ENCODE peak calls at places on chromosomes 16 and 17, in four cellular contexts. D is MM.1S, C is cardiac fibroblast, X is lower leg skin. Z is an unnamed sample.

GRCh38 chr17:3894927-3895343 is 2.1 kb upstream of the CAMKK1 start:
- DNase-seq in C (peak), X (no peak), D (no peak), Z (no peak)

GRCh38 chr16:88282221-88283041 is 100.3 kb upstream of the ZNF469 start:
- DNase-seq in D (no peak), C (peak), X (no peak), Z (no peak)

GRCh38 chr17:72699566-72699965 is 392.9 kb downstream of the SLC39A11 start:
- DNase-seq in D (no peak), X (peak), C (peak), Z (no peak)

GRCh38 chr16:20310421-20311395 is 16.6 kb downstream of the GP2 start:
- DNase-seq in C (no peak), D (no peak), X (no peak), Z (no peak)

GRCh38 chr17:7133424-7133823 is 18.8 kb upstream of the ASGR2 start:
- DNase-seq in X (no peak), D (peak), C (peak), Z (no peak)

GRCh38 chr17:29140631-29141483 is 39.3 kb downstream of the MYO18A start:
- DNase-seq in C (no peak), D (no peak), X (no peak), Z (no peak)

GRCh38 chr16:29876186-29876577 is 13.2 kb upstream of the CDIPT start:
- DNase-seq in X (no peak), C (no peak), D (no peak), Z (no peak)

GRCh38 chr17:75763269-75763607 is 1.8 kb downstream of the GALK1 start:
- DNase-seq in X (no peak), C (no peak), D (no peak), Z (no peak)

GRCh38 chr16:84356591-84357116 is 11.7 kb upstream of the ATP2C2 start:
- DNase-seq in D (no peak), X (no peak), C (no peak), Z (no peak)

GRCh38 chr16:81376880-81377279 is 62.1 kb downstream of the GAN start:
- DNase-seq in D (no peak), C (no peak), X (peak), Z (no peak)

GRCh38 chr17:47853616-47854015 is 2.7 kb upstream of the SP6 start:
- DNase-seq in D (no peak), C (no peak), X (no peak), Z (no peak)

GRCh38 chr17:43342601-43342905 is 56.2 kb upstream of the ARL4D start:
- DNase-seq in X (no peak), C (peak), D (no peak), Z (no peak)

GRCh38 chr16:84983308-84983707 is 28.0 kb downstream of the ZDHHC7 start:
- DNase-seq in X (no peak), D (no peak), C (no peak), Z (no peak)

GRCh38 chr16:87897563-87898505 is 28.5 kb upstream of the SLC7A5 start:
- DNase-seq in X (no peak), D (no peak), C (no peak), Z (no peak)

GRCh38 chr16:89199241-89200123 is 855 bp downstream of the SLC22A31 start:
- DNase-seq in D (no peak), C (no peak), X (no peak), Z (no peak)

GRCh38 chr17:37406635-37407455 is at the start of the genes ACACA and TADA2A:
- DNase-seq in X (peak), D (peak), C (peak), Z (no peak)

GRCh38 chr16:84690088-84690819 is 9.5 kb upstream of the USP10 start:
- DNase-seq in C (no peak), D (no peak), X (no peak), Z (no peak)

GRCh38 chr16:65572156-65572555 is 450.3 kb upstream of the CDH11 start:
- DNase-seq in X (no peak), D (no peak), C (peak), Z (no peak)

GRCh38 chr16:30351586-30352419 is 3.3 kb downstream of the CD2BP2 start:
- DNase-seq in D (no peak), C (peak), X (no peak), Z (peak)

GRCh38 chr17:77771998-77772397 is 186.5 kb upstream of the TNRC6C start:
- DNase-seq in X (no peak), C (no peak), D (no peak), Z (no peak)

GRCh38 chr17:77771587-77771986 is 186.9 kb upstream of the TNRC6C start:
- DNase-seq in C (no peak), D (no peak), X (no peak), Z (no peak)

GRCh38 chr17:77772899-77773358 is 185.6 kb upstream of the TNRC6C start:
- DNase-seq in C (no peak), X (no peak), D (no peak), Z (no peak)

GRCh38 chr17:77771145-77771544 is 187.4 kb upstream of the TNRC6C start:
- DNase-seq in C (no peak), D (no peak), X (no peak), Z (no peak)

GRCh38 chr17:77772461-77772897 is 186.0 kb upstream of the TNRC6C start:
- DNase-seq in X (no peak), C (peak), D (peak), Z (no peak)
- TF ChIP-seq CTCF in X (no peak), C (peak), D (peak), Z (peak)

GRCh38 chr17:78723001-78723796 is 58.9 kb downstream of the CYTH1 start:
- DNase-seq in X (no peak), C (no peak), D (peak), Z (no peak)
- H3K4me3 ChIP-seq in X (no peak), C (no peak), D (peak), Z (no peak)

DNA sequence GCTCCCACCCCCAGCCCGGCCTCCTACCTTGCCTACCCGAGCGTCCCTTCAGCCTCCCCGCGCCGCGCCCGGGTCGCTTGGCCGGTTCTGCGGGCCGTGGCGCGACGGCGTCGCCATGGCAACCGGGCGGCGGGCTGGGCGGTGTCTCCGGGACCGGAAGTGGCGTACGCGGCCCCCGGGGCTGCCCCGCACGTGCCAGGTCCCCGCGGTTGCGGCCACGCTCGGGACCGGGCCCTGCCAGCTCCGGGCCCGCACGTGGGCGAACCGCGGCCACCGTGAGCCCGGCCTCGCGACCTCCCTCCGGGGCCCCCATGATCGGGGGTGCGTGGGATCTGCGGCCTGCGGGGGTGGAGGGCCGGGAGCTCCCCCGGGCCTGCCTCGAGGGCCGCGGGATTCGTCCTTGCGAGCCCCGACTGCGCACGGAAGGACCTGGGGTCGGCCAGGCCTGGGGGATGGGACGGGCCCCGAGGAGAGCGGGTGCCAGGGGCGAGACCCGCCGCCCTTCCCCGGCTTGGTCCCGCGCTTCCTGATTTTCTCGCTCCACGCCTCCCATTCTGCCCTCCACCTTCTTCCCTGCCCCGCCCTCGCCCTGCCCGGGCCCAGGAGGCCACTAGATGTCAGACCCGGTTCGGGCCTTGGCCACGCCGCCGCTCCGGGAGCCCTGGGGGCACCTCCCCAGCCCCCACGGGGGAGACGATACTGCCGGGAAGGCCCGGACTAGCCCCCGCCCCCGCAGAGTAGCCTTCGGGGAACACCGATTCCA is at the start of gene CYB561:
- DNase-seq in C (no peak), D (peak), X (peak), Z (no peak)
- TF ChIP-seq CTCF in C (no peak), D (no peak), X (no peak), Z (peak)

GRCh38 chr16:54028013-54028412 is 258.6 kb downstream of the IRX3 start:
- DNase-seq in X (no peak), D (no peak), C (no peak), Z (no peak)
- H3K4me3 ChIP-seq in X (no peak), D (no peak), C (no peak), Z (no peak)

DNA sequence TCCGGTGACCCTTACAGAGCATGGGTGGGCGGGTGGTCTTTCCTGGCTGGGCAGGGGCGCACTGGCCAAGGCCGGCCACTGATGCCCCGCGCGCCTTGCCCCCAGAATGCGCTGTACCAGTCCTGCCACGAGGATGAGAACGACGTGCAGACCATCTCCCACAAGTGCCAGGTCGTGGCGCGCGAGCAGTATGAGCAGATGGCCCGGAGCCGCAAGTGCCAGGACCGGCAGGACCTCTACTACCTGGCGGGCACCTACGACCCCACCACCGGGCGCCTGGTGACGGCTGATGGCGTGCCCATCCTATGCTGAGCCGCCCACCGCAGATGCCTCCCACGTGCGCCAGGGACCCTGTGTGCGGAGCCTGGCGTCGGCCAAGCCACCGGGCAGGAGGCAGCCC is 49.1 kb downstream of the ACTG1 start:
- DNase-seq in X (no peak), C (no peak), D (no peak), Z (no peak)
- TF ChIP-seq CTCF in X (no peak), C (no peak), D (no peak), Z (no peak)

GRCh38 chr17:64081802-64082799 is 47.8 kb downstream of the ERN1 start:
- DNase-seq in D (peak), X (no peak), C (peak), Z (peak)
- H3K4me3 ChIP-seq in D (peak), X (no peak), C (no peak), Z (no peak)

GRCh38 chr16:27444015-27444414 is 42.0 kb downstream of the IL21R start:
- DNase-seq in D (no peak), C (peak), X (no peak), Z (no peak)

GRCh38 chr16:27448531-27449433 is 46.8 kb downstream of the IL21R start:
- DNase-seq in D (no peak), X (no peak), C (no peak), Z (no peak)

GRCh38 chr16:27446721-27447120 is 44.7 kb downstream of the IL21R start:
- DNase-seq in X (no peak), D (no peak), C (no peak), Z (no peak)

GRCh38 chr16:27444470-27444869 is 42.5 kb downstream of the IL21R start:
- DNase-seq in C (no peak), X (no peak), D (no peak), Z (no peak)

GRCh38 chr16:27445502-27446175 is 43.7 kb downstream of the IL21R start:
- DNase-seq in C (no peak), X (no peak), D (no peak), Z (no peak)
- TF ChIP-seq CTCF in C (peak), X (no peak), D (no peak), Z (peak)